ENCODE peak calls at places on chromosomes 3 and 15, in ten cellular contexts. One of them, this sample, is unnamed.

GRCh38 chr3:126618021-126618420 is 36.9 kb downstream of the TXNRD3 start:
- DNase-seq in mucosa of gallbladder: no peak
- DNase-seq in activated CD4-positive, CD25-positive, alpha-beta regulatory T cell treated with anti-CD3 and anti-CD28 coated beads, Interleukin-2, amount 50 U/mL, for 16 hours: no peak
- DNase-seq in HTR-8/SVneo: no peak
- DNase-seq in right cardiac atrium: no peak
- DNase-seq in activated effector memory CD4-positive, alpha-beta T cell treated with Interleukin-2 at 50 U/mL for 16 hours: no peak
- DNase-seq in activated CD4-positive, alpha-beta memory T cell treated with anti-CD3 and anti-CD28 coated beads, Interleukin-2, amount 10 ng/mL, durations not matched to agents 7 days and 5 days: no peak
- DNase-seq in stimulated activated CD4-positive, alpha-beta T cell treated with anti-CD3 and anti-CD28 coated beads, Interleukin-15, amount 100 ng/mL, for 1 hour: no peak
- DNase-seq in activated gamma-delta T cell treated with anti-CD3 and anti-CD28 coated beads, Interleukin-2, amount 50 U/mL, for 16 hours: no peak
- DNase-seq in T47D: no peak
- DNase-seq in this sample: no peak

GRCh38 chr15:25832158-25832557 is 31.0 kb downstream of the ATP10A start:
- DNase-seq in mucosa of gallbladder: no peak
- DNase-seq in activated gamma-delta T cell treated with anti-CD3 and anti-CD28 coated beads, Interleukin-2, amount 50 U/mL, for 16 hours: no peak
- DNase-seq in activated CD4-positive, CD25-positive, alpha-beta regulatory T cell treated with anti-CD3 and anti-CD28 coated beads, Interleukin-2, amount 50 U/mL, for 16 hours: no peak
- DNase-seq in T47D: no peak
- DNase-seq in HTR-8/SVneo: no peak
- DNase-seq in activated effector memory CD4-positive, alpha-beta T cell treated with Interleukin-2 at 50 U/mL for 16 hours: no peak
- DNase-seq in right cardiac atrium: no peak
- DNase-seq in stimulated activated CD4-positive, alpha-beta T cell treated with anti-CD3 and anti-CD28 coated beads, Interleukin-15, amount 100 ng/mL, for 1 hour: no peak
- DNase-seq in activated CD4-positive, alpha-beta memory T cell treated with anti-CD3 and anti-CD28 coated beads, Interleukin-2, amount 10 ng/mL, durations not matched to agents 7 days and 5 days: no peak
- DNase-seq in this sample: no peak

GRCh38 chr15:87228460-87228859 is 1028.1 kb downstream of the NTRK3 start:
- DNase-seq in right cardiac atrium: no peak
- DNase-seq in activated CD4-positive, alpha-beta memory T cell treated with anti-CD3 and anti-CD28 coated beads, Interleukin-2, amount 10 ng/mL, durations not matched to agents 7 days and 5 days: no peak
- DNase-seq in HTR-8/SVneo: no peak
- DNase-seq in mucosa of gallbladder: no peak
- DNase-seq in activated effector memory CD4-positive, alpha-beta T cell treated with Interleukin-2 at 50 U/mL for 16 hours: no peak
- DNase-seq in activated gamma-delta T cell treated with anti-CD3 and anti-CD28 coated beads, Interleukin-2, amount 50 U/mL, for 16 hours: no peak
- DNase-seq in activated CD4-positive, CD25-positive, alpha-beta regulatory T cell treated with anti-CD3 and anti-CD28 coated beads, Interleukin-2, amount 50 U/mL, for 16 hours: no peak
- DNase-seq in T47D: no peak
- DNase-seq in stimulated activated CD4-positive, alpha-beta T cell treated with anti-CD3 and anti-CD28 coated beads, Interleukin-15, amount 100 ng/mL, for 1 hour: no peak
- DNase-seq in this sample: no peak

GRCh38 chr3:195543642-195544536 is 764 bp upstream of the PPP1R2 start:
- DNase-seq in activated CD4-positive, CD25-positive, alpha-beta regulatory T cell treated with anti-CD3 and anti-CD28 coated beads, Interleukin-2, amount 50 U/mL, for 16 hours: no peak
- DNase-seq in HTR-8/SVneo: no peak
- DNase-seq in mucosa of gallbladder: no peak
- DNase-seq in activated CD4-positive, alpha-beta memory T cell treated with anti-CD3 and anti-CD28 coated beads, Interleukin-2, amount 10 ng/mL, durations not matched to agents 7 days and 5 days: no peak
- DNase-seq in activated effector memory CD4-positive, alpha-beta T cell treated with Interleukin-2 at 50 U/mL for 16 hours: no peak
- DNase-seq in right cardiac atrium: peak
- DNase-seq in stimulated activated CD4-positive, alpha-beta T cell treated with anti-CD3 and anti-CD28 coated beads, Interleukin-15, amount 100 ng/mL, for 1 hour: no peak
- DNase-seq in activated gamma-delta T cell treated with anti-CD3 and anti-CD28 coated beads, Interleukin-2, amount 50 U/mL, for 16 hours: no peak
- DNase-seq in T47D: no peak
- DNase-seq in this sample: no peak

GRCh38 chr15:90603893-90604292 is 74.2 kb downstream of the CRTC3 start:
- DNase-seq in right cardiac atrium: peak
- DNase-seq in mucosa of gallbladder: no peak
- DNase-seq in HTR-8/SVneo: no peak
- DNase-seq in activated effector memory CD4-positive, alpha-beta T cell treated with Interleukin-2 at 50 U/mL for 16 hours: peak
- DNase-seq in activated gamma-delta T cell treated with anti-CD3 and anti-CD28 coated beads, Interleukin-2, amount 50 U/mL, for 16 hours: no peak
- DNase-seq in T47D: peak
- DNase-seq in activated CD4-positive, alpha-beta memory T cell treated with anti-CD3 and anti-CD28 coated beads, Interleukin-2, amount 10 ng/mL, durations not matched to agents 7 days and 5 days: peak
- DNase-seq in activated CD4-positive, CD25-positive, alpha-beta regulatory T cell treated with anti-CD3 and anti-CD28 coated beads, Interleukin-2, amount 50 U/mL, for 16 hours: no peak
- DNase-seq in stimulated activated CD4-positive, alpha-beta T cell treated with anti-CD3 and anti-CD28 coated beads, Interleukin-15, amount 100 ng/mL, for 1 hour: peak
- DNase-seq in this sample: peak

GRCh38 chr15:74867562-74868458 is 5.4 kb downstream of the SCAMP2 start:
- DNase-seq in activated CD4-positive, alpha-beta memory T cell treated with anti-CD3 and anti-CD28 coated beads, Interleukin-2, amount 10 ng/mL, durations not matched to agents 7 days and 5 days: peak
- DNase-seq in activated CD4-positive, CD25-positive, alpha-beta regulatory T cell treated with anti-CD3 and anti-CD28 coated beads, Interleukin-2, amount 50 U/mL, for 16 hours: no peak
- DNase-seq in stimulated activated CD4-positive, alpha-beta T cell treated with anti-CD3 and anti-CD28 coated beads, Interleukin-15, amount 100 ng/mL, for 1 hour: no peak
- DNase-seq in HTR-8/SVneo: no peak
- DNase-seq in activated effector memory CD4-positive, alpha-beta T cell treated with Interleukin-2 at 50 U/mL for 16 hours: no peak
- DNase-seq in mucosa of gallbladder: no peak
- DNase-seq in activated gamma-delta T cell treated with anti-CD3 and anti-CD28 coated beads, Interleukin-2, amount 50 U/mL, for 16 hours: no peak
- DNase-seq in right cardiac atrium: no peak
- DNase-seq in T47D: no peak
- DNase-seq in this sample: no peak

GRCh38 chr15:21261965-21262850 is 178.1 kb downstream of the POTEB3 start:
- DNase-seq in T47D: no peak
- DNase-seq in stimulated activated CD4-positive, alpha-beta T cell treated with anti-CD3 and anti-CD28 coated beads, Interleukin-15, amount 100 ng/mL, for 1 hour: no peak
- DNase-seq in HTR-8/SVneo: no peak
- DNase-seq in activated effector memory CD4-positive, alpha-beta T cell treated with Interleukin-2 at 50 U/mL for 16 hours: no peak
- DNase-seq in activated CD4-positive, alpha-beta memory T cell treated with anti-CD3 and anti-CD28 coated beads, Interleukin-2, amount 10 ng/mL, durations not matched to agents 7 days and 5 days: no peak
- DNase-seq in activated CD4-positive, CD25-positive, alpha-beta regulatory T cell treated with anti-CD3 and anti-CD28 coated beads, Interleukin-2, amount 50 U/mL, for 16 hours: no peak
- DNase-seq in mucosa of gallbladder: no peak
- DNase-seq in activated gamma-delta T cell treated with anti-CD3 and anti-CD28 coated beads, Interleukin-2, amount 50 U/mL, for 16 hours: no peak
- DNase-seq in right cardiac atrium: peak
- DNase-seq in this sample: no peak

GRCh38 chr15:45618813-45619212 is 16.0 kb upstream of the SQOR start:
- DNase-seq in activated gamma-delta T cell treated with anti-CD3 and anti-CD28 coated beads, Interleukin-2, amount 50 U/mL, for 16 hours: no peak
- DNase-seq in right cardiac atrium: no peak
- DNase-seq in activated effector memory CD4-positive, alpha-beta T cell treated with Interleukin-2 at 50 U/mL for 16 hours: no peak
- DNase-seq in HTR-8/SVneo: no peak
- DNase-seq in activated CD4-positive, CD25-positive, alpha-beta regulatory T cell treated with anti-CD3 and anti-CD28 coated beads, Interleukin-2, amount 50 U/mL, for 16 hours: no peak
- DNase-seq in stimulated activated CD4-positive, alpha-beta T cell treated with anti-CD3 and anti-CD28 coated beads, Interleukin-15, amount 100 ng/mL, for 1 hour: no peak
- DNase-seq in activated CD4-positive, alpha-beta memory T cell treated with anti-CD3 and anti-CD28 coated beads, Interleukin-2, amount 10 ng/mL, durations not matched to agents 7 days and 5 days: no peak
- DNase-seq in T47D: no peak
- DNase-seq in mucosa of gallbladder: no peak
- DNase-seq in this sample: no peak

GRCh38 chr15:36332301-36332700 is 247.1 kb upstream of the CDIN1 start:
- DNase-seq in mucosa of gallbladder: no peak
- DNase-seq in activated CD4-positive, CD25-positive, alpha-beta regulatory T cell treated with anti-CD3 and anti-CD28 coated beads, Interleukin-2, amount 50 U/mL, for 16 hours: no peak
- DNase-seq in HTR-8/SVneo: no peak
- DNase-seq in activated CD4-positive, alpha-beta memory T cell treated with anti-CD3 and anti-CD28 coated beads, Interleukin-2, amount 10 ng/mL, durations not matched to agents 7 days and 5 days: no peak
- DNase-seq in stimulated activated CD4-positive, alpha-beta T cell treated with anti-CD3 and anti-CD28 coated beads, Interleukin-15, amount 100 ng/mL, for 1 hour: no peak
- DNase-seq in T47D: no peak
- DNase-seq in right cardiac atrium: no peak
- DNase-seq in activated gamma-delta T cell treated with anti-CD3 and anti-CD28 coated beads, Interleukin-2, amount 50 U/mL, for 16 hours: no peak
- DNase-seq in activated effector memory CD4-positive, alpha-beta T cell treated with Interleukin-2 at 50 U/mL for 16 hours: no peak
- DNase-seq in this sample: no peak